ENCODE peak calls at places on chromosomes 13 and 19, in nine cellular contexts. F is upper lobe of right lung; Z is ascending aorta; U is naive thymus-derived CD4-positive, alpha-beta T cell; G is heart left ventricle; D is fibroblast of mammary gland; W is mesendoderm; Q is lower leg skin; L is tibial artery. I is an unnamed sample.

GRCh38 chr19:4049432-4049831 is 17.3 kb downstream of the ZBTB7A start:
- DNase-seq in F (no peak), Z (no peak), U (no peak), G (peak; percentile 62), D (no peak), W (no peak), Q (peak; percentile 88), L (no peak), I (no peak)

GRCh38 chr19:4447327-4448146 is 10.1 kb downstream of the UBXN6 start:
- DNase-seq in F (no peak), Z (no peak), U (no peak), G (no peak), D (no peak), W (no peak), Q (no peak), L (no peak), I (no peak)

GRCh38 chr13:49374585-49375290 is 69.1 kb downstream of the CAB39L start:
- DNase-seq in F (no peak), Z (no peak), U (no peak), G (no peak), D (peak; percentile 89), W (no peak), Q (no peak), L (no peak), I (no peak)

GRCh38 chr13:26558074-26558805 is 757 bp downstream of the WASF3 start:
- DNase-seq in F (no peak), Z (no peak), U (no peak), G (no peak), D (peak; percentile 18), W (peak; percentile 44), Q (peak; percentile 85), L (no peak), I (no peak)

GRCh38 chr13:42720116-42720857 is 61.1 kb upstream of the FAM216B start:
- DNase-seq in F (no peak), Z (peak; percentile 9), U (no peak), G (no peak), D (peak; percentile 100), W (peak; percentile 30), Q (no peak), L (no peak), I (no peak)

GRCh38 chr13:93320942-93321341 is 94.3 kb downstream of the GPC6 start:
- DNase-seq in F (no peak), Z (no peak), U (no peak), G (no peak), D (peak; percentile 64), W (no peak), Q (no peak), L (no peak), I (no peak)

GRCh38 chr19:3968556-3969434 is 2.1 kb downstream of the DAPK3 start:
- DNase-seq in F (peak; percentile 82), Z (peak; percentile 90), U (no peak), G (peak; percentile 96), D (peak; percentile 98), W (peak; percentile 100), Q (peak; percentile 96), L (peak; percentile 94), I (peak; percentile 14)

GRCh38 chr13:42883771-42884170 is 102.4 kb downstream of the FAM216B start:
- DNase-seq in F (no peak), Z (no peak), U (no peak), G (peak; percentile 18), D (peak; percentile 82), W (peak; percentile 78), Q (no peak), L (no peak), I (no peak)

GRCh38 chr19:48867922-48868195 is 558 bp downstream of the PLEKHA4 start:
- DNase-seq in F (no peak), Z (no peak), U (no peak), G (peak; percentile 15), D (no peak), W (no peak), Q (no peak), L (no peak), I (no peak)
- H3K4me3 ChIP-seq in F (peak overlapping the region; percentile 38), Z (peak overlapping the region; percentile 66), U (no peak overlapping the region), G (peak overlapping the region; percentile 39), D (peak overlapping the region; percentile 67), W (no peak overlapping the region), Q (no peak overlapping the region), L (peak overlapping the region; percentile 32), I (no peak overlapping the region)

DNA sequence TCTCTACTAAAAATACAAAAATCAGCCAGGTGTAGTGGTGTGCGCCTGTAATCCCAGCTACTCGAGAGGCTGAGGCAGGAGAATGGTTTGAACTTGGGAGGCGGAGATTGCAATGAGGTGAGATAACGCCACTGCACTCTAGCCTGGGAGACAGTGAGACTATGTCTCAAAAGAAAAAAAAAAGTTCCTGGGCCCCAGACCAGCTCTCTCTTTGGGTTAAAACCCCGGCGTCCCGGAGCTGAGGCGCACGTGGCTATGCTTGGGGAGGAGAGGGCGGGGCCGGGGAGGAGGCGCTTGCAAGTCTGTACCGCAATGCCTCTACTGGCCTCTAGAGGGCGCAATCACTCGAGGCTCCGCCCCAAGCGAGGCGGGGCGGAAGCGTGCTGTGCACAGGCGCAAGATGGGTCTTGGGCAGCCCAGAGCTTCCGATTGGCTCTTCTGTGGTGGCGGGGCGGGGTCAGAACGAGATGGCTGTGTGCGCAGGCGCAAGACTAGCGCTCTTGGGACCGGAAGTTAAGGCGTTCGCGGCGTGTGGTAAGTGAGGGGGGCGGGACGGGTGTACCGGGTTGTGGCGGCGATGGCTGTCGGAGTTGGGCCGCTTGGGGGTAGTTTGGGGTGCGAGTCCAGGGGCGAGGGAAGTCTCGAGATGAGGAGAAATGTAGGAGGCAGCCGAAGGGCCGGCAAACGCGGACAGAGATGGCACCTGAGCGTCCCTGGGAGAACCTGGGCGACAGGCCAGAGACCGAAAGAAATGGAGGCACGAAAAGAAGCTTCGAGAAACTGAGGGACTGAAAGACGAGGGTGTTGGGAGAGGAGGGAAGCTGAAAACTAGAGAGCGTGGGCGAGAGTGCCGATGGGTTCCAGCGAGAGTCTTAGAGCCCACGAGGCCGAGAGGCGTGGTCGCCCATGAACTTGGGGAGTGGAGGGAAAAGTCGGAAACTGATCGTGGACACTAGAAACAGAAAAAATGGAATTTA is at the start of gene DHX34:
- DNase-seq in F (peak; percentile 99), Z (peak; percentile 94), U (peak; percentile 100), G (peak; percentile 98), D (peak; percentile 99), W (peak; percentile 99), Q (peak; percentile 100), L (peak; percentile 97), I (peak; percentile 99)
- H3K4me3 ChIP-seq in F (peak within 1 kb of the TSS; percentile 99), Z (peak within 1 kb of the TSS; percentile 90), U (peak within 1 kb of the TSS; percentile 92), G (peak within 1 kb of the TSS; percentile 91), D (peak within 1 kb of the TSS; percentile 98), W (peak within 1 kb of the TSS; percentile 81), Q (peak within 1 kb of the TSS; percentile 85), L (peak within 1 kb of the TSS; percentile 84), I (peak within 1 kb of the TSS; percentile 80)

GRCh38 chr19:803686-804418 is 6.6 kb downstream of the PTBP1 start:
- DNase-seq in F (peak; percentile 60), Z (no peak), U (no peak), G (peak; percentile 23), D (no peak), W (no peak), Q (no peak), L (no peak), I (no peak)

GRCh38 chr19:806815-807421 is 9.7 kb downstream of the PTBP1 start:
- DNase-seq in F (peak; percentile 58), Z (no peak), U (no peak), G (no peak), D (no peak), W (no peak), Q (no peak), L (no peak), I (no peak)

GRCh38 chr19:804419-805160 is 7.3 kb downstream of the PTBP1 start:
- DNase-seq in F (peak; percentile 61), Z (no peak), U (no peak), G (no peak), D (no peak), W (no peak), Q (no peak), L (no peak), I (no peak)

GRCh38 chr19:805600-806550 is 8.6 kb downstream of the PTBP1 start:
- DNase-seq in F (peak; percentile 64), Z (no peak), U (no peak), G (no peak), D (no peak), W (no peak), Q (no peak), L (no peak), I (no peak)

DNA sequence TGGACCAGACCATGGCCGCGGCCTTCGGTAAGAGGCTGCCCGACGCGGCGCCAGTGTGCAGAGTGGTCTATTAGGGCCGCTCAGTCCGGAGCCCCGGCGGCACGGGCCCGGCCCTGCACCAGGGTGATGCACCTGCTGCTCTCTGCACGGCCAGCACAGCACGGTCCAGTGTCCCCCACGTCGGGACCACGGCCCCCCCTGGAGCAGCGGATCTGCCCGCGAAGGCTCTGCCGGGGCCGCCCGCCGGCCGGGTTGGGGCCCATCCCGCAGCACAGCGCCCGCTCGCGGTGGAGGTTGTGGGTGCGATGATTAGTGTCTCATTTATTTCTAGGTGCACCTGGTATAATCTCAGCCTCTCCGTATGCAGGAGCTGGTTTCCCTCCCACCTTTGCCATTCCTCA is 7.9 kb downstream of the PTBP1 start:
- DNase-seq in F (peak; percentile 51), Z (no peak), U (no peak), G (no peak), D (no peak), W (no peak), Q (no peak), L (no peak), I (no peak)
- H3K4me3 ChIP-seq in F (no peak overlapping the region), Z (no peak overlapping the region), U (no peak overlapping the region), G (no peak overlapping the region), D (no peak overlapping the region), W (no peak overlapping the region), Q (no peak overlapping the region), L (no peak overlapping the region), I (no peak overlapping the region)

GRCh38 chr19:9941236-9941635 is 4.9 kb upstream of the OLFM2 start:
- DNase-seq in F (no peak), Z (no peak), U (no peak), G (no peak), D (peak; percentile 67), W (no peak), Q (no peak), L (no peak), I (no peak)

GRCh38 chr19:9941646-9942045 is 5.3 kb upstream of the OLFM2 start:
- DNase-seq in F (no peak), Z (no peak), U (no peak), G (no peak), D (peak; percentile 78), W (no peak), Q (no peak), L (no peak), I (no peak)

GRCh38 chr19:9939301-9939913 is 3.1 kb upstream of the OLFM2 start:
- DNase-seq in F (no peak), Z (no peak), U (no peak), G (no peak), D (peak; percentile 53), W (no peak), Q (no peak), L (no peak), I (no peak)

GRCh38 chr19:9943744-9944143 is 7.4 kb upstream of the OLFM2 start:
- DNase-seq in F (no peak), Z (no peak), U (no peak), G (no peak), D (no peak), W (no peak), Q (no peak), L (no peak), I (no peak)

DNA sequence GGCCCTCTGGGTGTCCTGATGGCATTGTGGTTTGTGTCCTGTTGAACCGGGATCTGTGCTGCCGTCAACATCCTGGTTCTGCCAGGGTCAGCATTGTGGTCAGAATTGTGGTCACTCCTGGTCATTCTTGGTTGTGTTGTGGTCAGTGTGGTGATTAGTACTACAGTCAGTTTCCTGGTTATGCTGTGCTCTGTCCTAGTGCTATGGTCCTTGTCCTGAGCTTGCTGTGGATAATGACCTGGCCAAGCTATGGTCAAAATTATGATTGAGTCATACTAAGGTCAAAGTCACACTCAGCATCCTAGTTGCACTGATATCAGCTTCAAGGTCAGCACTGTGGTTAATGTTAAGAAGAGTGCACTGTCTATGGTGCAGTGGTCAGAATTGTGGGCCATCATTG is 4.5 kb upstream of the OLFM2 start:
- DNase-seq in F (no peak), Z (no peak), U (no peak), G (no peak), D (peak; percentile 84), W (no peak), Q (no peak), L (no peak), I (no peak)
- H3K4me3 ChIP-seq in F (no peak overlapping the region), Z (no peak overlapping the region), U (no peak overlapping the region), G (no peak overlapping the region), D (no peak overlapping the region), W (no peak overlapping the region), Q (no peak overlapping the region), L (no peak overlapping the region), I (no peak overlapping the region)

I was measured in Jurkat, Clone E6-1.